ENCODE peak calls at places on chromosomes 3 and 15, in five cellular contexts. A is IMR-90, I is neuronal stem cell, H is H1, L is trophoblast cell. Q is an unnamed sample. For H3K36me3, the result is how much of the 10 kb centered on the place peaks cover.

GRCh38 chr15:99212401-99212800 is 37.0 kb downstream of the TTC23 start:
- DNase-seq in H (no peak), A (peak), L (no peak), I (no peak), Q (peak)

GRCh38 chr3:40951636-40952035 is 247.7 kb upstream of the CTNNB1 start:
- DNase-seq in H (no peak), L (no peak), A (no peak), I (no peak), Q (peak)

GRCh38 chr3:126357299-126358037 is at the start of gene KLF15:
- DNase-seq in I (peak), L (peak), A (peak), H (peak), Q (peak)

GRCh38 chr3:192571197-192571791 is 156.0 kb downstream of the FGF12 start:
- DNase-seq in L (no peak), H (no peak), I (no peak), A (peak), Q (no peak)

GRCh38 chr3:30256474-30256873 is 349.9 kb upstream of the TGFBR2 start:
- DNase-seq in I (no peak), A (peak), L (no peak), H (no peak), Q (peak)

GRCh38 chr15:58115692-58116091 is 22.5 kb upstream of the AQP9 start:
- DNase-seq in H (no peak), I (no peak), A (no peak), L (peak), Q (peak)

GRCh38 chr15:80599359-80599758 is 95.8 kb upstream of the ABHD17C start:
- DNase-seq in I (no peak), L (peak), H (no peak), A (peak), Q (peak)

GRCh38 chr3:9704343-9705322 is 1.0 kb downstream of the CPNE9 start:
- DNase-seq in L (no peak), I (peak), A (peak), H (peak), Q (peak)

GRCh38 chr3:29486087-29486486 is 205.2 kb downstream of the RBMS3 start:
- DNase-seq in H (no peak), A (peak), I (no peak), L (no peak), Q (peak)

GRCh38 chr3:155495387-155495786 is 201.9 kb upstream of the STRIT1 start:
- DNase-seq in I (no peak), L (no peak), H (no peak), A (peak), Q (peak)

GRCh38 chr3:188955919-188956318 is 215.9 kb upstream of the TPRG1 start:
- DNase-seq in L (no peak), A (peak), H (no peak), I (no peak), Q (peak)

GRCh38 chr3:177124882-177125281 is 72.4 kb downstream of the TBL1XR1 start:
- DNase-seq in A (no peak), I (no peak), L (no peak), H (no peak), Q (no peak)
- H3K36me3 ChIP-seq in A (under half), I (under half), L (under half), H (under half), Q (under half)

GRCh38 chr15:45026646-45027045 is 3.7 kb downstream of the SORD start:
- DNase-seq in L (no peak), A (no peak), H (no peak), I (no peak), Q (no peak)

GRCh38 chr15:45021331-45021730 is 1.7 kb upstream of the SORD start:
- DNase-seq in L (no peak), A (peak), I (no peak), H (no peak), Q (no peak)

GRCh38 chr15:45027220-45027619 is 4.2 kb downstream of the SORD start:
- DNase-seq in I (no peak), H (no peak), A (no peak), L (no peak), Q (no peak)

GRCh38 chr15:45022871-45023658 is at the start of gene SORD:
- DNase-seq in A (peak), I (peak), L (peak), H (peak), Q (peak)

GRCh38 chr15:45023659-45024320 is 795 bp downstream of the SORD start:
- DNase-seq in L (no peak), H (no peak), A (peak), I (peak), Q (no peak)
- H3K14ac ChIP-seq in L (no peak), H (no peak), A (peak), I (no peak), Q (no peak)

GRCh38 chr3:3127432-3128010 is 781 bp downstream of the TRNT1 start:
- DNase-seq in I (no peak), L (no peak), A (peak), H (no peak), Q (peak)

GRCh38 chr3:3129579-3129978 is 2.8 kb downstream of the TRNT1 start:
- DNase-seq in L (no peak), A (no peak), I (no peak), H (no peak), Q (no peak)

GRCh38 chr3:3125977-3126376 is 763 bp upstream of the TRNT1 start:
- DNase-seq in H (no peak), I (no peak), L (no peak), A (no peak), Q (no peak)

DNA sequence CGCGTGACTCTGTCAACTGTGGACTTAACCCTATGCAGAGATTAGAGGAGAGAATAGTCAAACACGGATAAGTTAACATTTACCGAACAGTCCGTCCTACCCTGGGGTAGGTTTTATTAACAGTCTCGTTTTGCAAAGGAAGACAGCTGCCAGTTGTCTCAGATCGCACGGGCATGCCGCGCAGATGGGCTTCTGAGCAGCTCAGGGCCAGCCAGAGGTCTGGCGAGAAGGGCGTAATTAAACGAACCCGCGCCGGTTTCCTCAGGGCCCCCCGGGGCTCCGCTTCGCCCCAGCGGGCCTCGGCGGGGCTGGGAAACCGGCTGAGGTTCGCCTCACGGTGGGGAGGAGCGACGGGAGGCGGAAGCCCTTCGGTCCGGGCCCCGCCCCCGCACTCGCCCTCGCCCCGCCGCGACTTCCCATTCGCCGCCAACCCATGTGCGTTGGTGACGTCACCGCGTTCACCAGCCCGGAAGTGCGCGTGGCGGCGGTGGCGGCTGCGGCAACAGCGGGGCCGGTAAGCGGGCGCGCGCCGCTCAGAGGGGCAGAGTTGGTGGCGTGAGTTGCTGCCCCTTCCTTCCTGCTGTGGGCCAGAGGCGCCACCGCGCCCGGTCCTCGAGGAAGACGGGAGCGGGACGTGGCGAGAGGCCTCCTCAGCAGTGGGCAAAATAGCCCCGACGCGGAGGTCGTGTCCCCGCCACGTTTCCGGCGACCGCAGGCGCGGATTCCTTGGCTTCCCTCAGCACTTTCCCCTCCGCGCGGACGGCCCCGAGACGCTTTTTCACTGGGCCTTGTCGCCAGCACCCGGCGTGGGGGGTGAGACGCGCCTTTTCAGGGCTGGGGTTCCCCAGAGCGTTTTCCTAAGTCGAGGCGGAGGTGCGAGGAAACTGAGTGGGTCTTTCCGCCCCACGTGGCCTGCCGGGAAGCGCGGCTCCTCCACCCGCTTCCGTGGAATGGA is at the start of gene TRNT1:
- DNase-seq in I (peak), L (peak), A (peak), H (peak), Q (peak)
- H4K91ac ChIP-seq in I (no peak), L (peak), A (peak), H (peak), Q (peak)

GRCh38 chr3:15040844-15041243 is 24.3 kb downstream of the MRPS25 start:
- DNase-seq in A (no peak), I (no peak), L (no peak), H (no peak), Q (no peak)

GRCh38 chr3:15043772-15044171 is 21.3 kb downstream of the MRPS25 start:
- DNase-seq in H (no peak), L (no peak), A (no peak), I (no peak), Q (no peak)

GRCh38 chr3:15041950-15042349 is 23.2 kb downstream of the MRPS25 start:
- DNase-seq in H (no peak), I (no peak), A (no peak), L (no peak), Q (no peak)

GRCh38 chr3:15044311-15044710 is 20.8 kb downstream of the MRPS25 start:
- DNase-seq in H (no peak), A (no peak), I (no peak), L (no peak), Q (no peak)

GRCh38 chr3:15042936-15043335 is 22.2 kb downstream of the MRPS25 start:
- DNase-seq in H (no peak), A (peak), L (no peak), I (no peak), Q (peak)
- H3K36me3 ChIP-seq in H (under half), A (half or more), L (half or more), I (half or more), Q (half or more)

GRCh38 chr15:41827880-41828746 is at the start of gene JMJD7:
- DNase-seq in A (peak), H (peak), L (peak), I (peak), Q (peak)
- H3K14ac ChIP-seq in A (peak), H (no peak), L (peak), I (no peak), Q (no peak)

GRCh38 chr15:95932141-95932540 is 398.4 kb upstream of the NR2F2 start:
- DNase-seq in I (no peak), H (no peak), A (no peak), L (no peak), Q (no peak)

GRCh38 chr15:95930659-95931375 is 399.7 kb upstream of the NR2F2 start:
- DNase-seq in A (no peak), L (no peak), H (no peak), I (no peak), Q (no peak)

GRCh38 chr15:95929232-95929846 is 401.2 kb upstream of the NR2F2 start:
- DNase-seq in I (no peak), L (no peak), H (no peak), A (peak), Q (peak)

GRCh38 chr15:95932676-95933075 is 397.8 kb upstream of the NR2F2 start:
- DNase-seq in H (no peak), A (peak), I (no peak), L (no peak), Q (peak)

GRCh38 chr15:95931619-95932018 is 398.9 kb upstream of the NR2F2 start:
- DNase-seq in A (no peak), I (no peak), L (no peak), H (no peak), Q (no peak)
- H4K91ac ChIP-seq in A (no peak), I (no peak), L (no peak), H (no peak), Q (no peak)

DNA sequence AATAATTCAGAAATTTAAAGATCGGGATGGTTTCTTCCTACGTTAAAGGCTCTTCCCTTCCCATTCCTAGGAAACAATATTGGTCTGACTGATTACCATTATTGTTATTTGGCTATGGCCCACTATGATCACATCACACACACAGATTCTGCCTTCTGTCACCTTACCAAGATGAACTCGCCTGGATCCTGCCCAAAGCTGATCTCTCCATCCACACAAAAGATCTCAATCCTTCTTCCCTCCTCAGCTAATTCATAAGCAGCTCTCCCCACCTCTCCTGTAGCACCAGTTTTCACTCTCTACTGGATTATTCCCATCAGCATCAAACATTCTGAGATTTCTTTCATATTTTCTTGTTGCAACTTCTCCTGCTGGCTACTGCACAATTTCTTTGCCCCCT is 25.0 kb downstream of the PLCL2 start:
- DNase-seq in L (no peak), H (no peak), A (no peak), I (no peak), Q (no peak)
- H3K36me3 ChIP-seq in L (under half), H (under half), A (under half), I (under half), Q (under half)

DNA sequence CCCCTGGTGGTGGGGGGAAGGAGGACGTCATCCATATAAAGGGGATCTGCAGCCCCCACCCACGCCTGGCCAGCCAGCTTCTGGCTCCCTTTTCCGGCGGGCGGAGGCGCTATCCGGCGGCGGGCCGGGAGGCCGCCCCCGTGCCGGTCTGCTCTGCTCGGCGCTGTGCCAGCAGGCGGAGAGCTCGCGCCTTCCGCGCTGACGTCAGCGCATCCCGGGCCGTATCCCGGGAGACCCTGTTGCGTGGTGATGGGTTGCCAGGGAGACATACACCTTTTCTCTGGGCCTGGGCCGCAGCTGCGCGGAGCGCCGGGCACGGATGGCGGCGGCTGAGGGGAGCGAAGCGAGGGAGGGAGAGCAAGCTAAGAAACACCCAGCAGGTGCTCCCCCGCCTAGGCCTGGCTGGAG is 1.1 kb downstream of the FAM131A start:
- DNase-seq in L (no peak), A (peak), H (peak), I (peak), Q (peak)
- H3K14ac ChIP-seq in L (no peak), A (peak), H (no peak), I (no peak), Q (no peak)